ENCODE peak calls at places on chromosomes 5 and 9, in nine cellular contexts. C is CD8-positive, alpha-beta T cell; A is activated T-helper 1 cell treated with anti-CD3 and anti-CD28 coated beads, Interleukin-12 subunit alpha, Interleukin-12 subunit beta, Interleukin-2, Interleukin-4 antibody, amounts not matched to agents 30 ng/mL and 10 ng/mL and 1 ng/mL, durations not matched to agents 14 hours and 24 hours and 36 hours; H is RPMI7951; J is progenitor cell of endocrine pancreas; V is glutamatergic neuron; Q is neural crest cell; E is GM19239; Z is cardiac septum. K is an unnamed sample.
A peak's percentile ranks its signal among the peaks of the same experiment; 100 is the strongest.

GRCh38 chr9:78566521-78566920 is 269.6 kb downstream of the PSAT1 start:
- DNase-seq in C (no peak), A (no peak), H (no peak), J (no peak), V (no peak), Q (no peak), E (no peak), Z (no peak), K (no peak)

GRCh38 chr5:167513383-167513782 is 778.1 kb upstream of the WWC1 start:
- DNase-seq in C (no peak), A (no peak), H (no peak), J (no peak), V (no peak), Q (no peak), E (no peak), Z (no peak), K (no peak)

GRCh38 chr5:76689321-76690026 is 26.5 kb upstream of the F2R start:
- DNase-seq in C (no peak), A (no peak), H (peak; percentile 91), J (no peak), V (no peak), Q (no peak), E (no peak), Z (no peak), K (peak; percentile 92)

GRCh38 chr9:133194597-133194996 is 14.5 kb downstream of the OBP2B start:
- DNase-seq in C (no peak), A (no peak), H (no peak), J (no peak), V (no peak), Q (no peak), E (no peak), Z (no peak), K (no peak)

GRCh38 chr9:106417685-106418084 is 445.3 kb upstream of the ZNF462 start:
- DNase-seq in C (no peak), A (no peak), H (no peak), J (no peak), V (no peak), Q (no peak), E (no peak), Z (no peak), K (no peak)

GRCh38 chr9:34428325-34428958 is 29.9 kb downstream of the FAM219A start:
- DNase-seq in C (no peak), A (no peak), H (no peak), J (no peak), V (no peak), Q (no peak), E (no peak), Z (no peak), K (no peak)

GRCh38 chr9:124202447-124202971 is 55.2 kb upstream of the NEK6 start:
- DNase-seq in C (peak; percentile 33), A (peak; percentile 71), H (peak; percentile 17), J (no peak), V (no peak), Q (no peak), E (no peak), Z (peak; percentile 84), K (no peak)

GRCh38 chr9:133119461-133120342 is 1.3 kb downstream of the RALGDS start:
- DNase-seq in C (no peak), A (no peak), H (no peak), J (no peak), V (peak; percentile 92), Q (no peak), E (no peak), Z (no peak), K (no peak)

GRCh38 chr5:56305001-56305400 is 71.9 kb upstream of the ANKRD55 start:
- DNase-seq in C (no peak), A (no peak), H (no peak), J (no peak), V (no peak), Q (no peak), E (no peak), Z (no peak), K (no peak)

GRCh38 chr9:78541868-78542267 is 244.9 kb downstream of the PSAT1 start:
- DNase-seq in C (no peak), A (no peak), H (no peak), J (no peak), V (no peak), Q (no peak), E (no peak), Z (no peak), K (peak; percentile 57)

GRCh38 chr5:158727108-158727507 is 372.6 kb downstream of the EBF1 start:
- DNase-seq in C (no peak), A (no peak), H (peak; percentile 42), J (no peak), V (no peak), Q (no peak), E (no peak), Z (no peak), K (no peak)

GRCh38 chr5:95986937-95987520 is 25.4 kb upstream of the ELL2 start:
- DNase-seq in C (no peak), A (no peak), H (no peak), J (peak; percentile 39), V (no peak), Q (no peak), E (no peak), Z (no peak), K (no peak)

GRCh38 chr9:108163321-108164005 is 673.9 kb upstream of the KLF4 start:
- DNase-seq in C (no peak), A (no peak), H (peak; percentile 81), J (no peak), V (no peak), Q (no peak), E (no peak), Z (no peak), K (peak; percentile 20)

GRCh38 chr9:90878562-90878961 is 76.9 kb downstream of the SYK start:
- DNase-seq in C (no peak), A (no peak), H (no peak), J (no peak), V (no peak), Q (no peak), E (no peak), Z (no peak), K (no peak)

GRCh38 chr5:51172853-51173635 is 210.2 kb upstream of the ISL1 start:
- DNase-seq in C (no peak), A (no peak), H (no peak), J (no peak), V (peak; percentile 74), Q (no peak), E (no peak), Z (no peak), K (no peak)

GRCh38 chr5:52665544-52665943 is 122.2 kb upstream of the ITGA1 start:
- DNase-seq in C (no peak), A (no peak), H (peak; percentile 42), J (no peak), V (no peak), Q (no peak), E (no peak), Z (no peak), K (no peak)